ENCODE peak calls at places on chromosomes 12 and 14, in six cellular contexts. E, D, F, J, H and O are unnamed samples.

GRCh38 chr12:53623526-53623925 is 2.7 kb downstream of the ATF7 start:
- DNase-seq in E (peak; percentile 62), D (peak; percentile 66), F (no peak), J (peak; percentile 70), H (no peak), O (no peak)

GRCh38 chr12:119988788-119989618 is at the start of gene BICDL1:
- DNase-seq in E (peak; percentile 98), D (peak; percentile 23), F (peak; percentile 82), J (peak; percentile 20), H (peak; percentile 96), O (peak; percentile 77)

GRCh38 chr12:113427882-113428281 is 5.7 kb downstream of the SDSL start:
- DNase-seq in E (no peak), D (no peak), F (no peak), J (no peak), H (no peak), O (no peak)

GRCh38 chr12:115144425-115144824 is 460.4 kb upstream of the TBX3 start:
- DNase-seq in E (peak; percentile 14), D (no peak), F (no peak), J (no peak), H (no peak), O (no peak)

GRCh38 chr12:55705802-55706402 is 1.8 kb downstream of the ITGA7 start:
- DNase-seq in E (no peak), D (no peak), F (peak; percentile 41), J (no peak), H (no peak), O (no peak)

GRCh38 chr14:87894920-87895319 is 98.1 kb downstream of the GALC start:
- DNase-seq in E (no peak), D (no peak), F (no peak), J (no peak), H (no peak), O (no peak)

GRCh38 chr12:97306121-97306520 is 156.5 kb upstream of the RMST start:
- DNase-seq in E (no peak), D (no peak), F (no peak), J (no peak), H (no peak), O (no peak)

GRCh38 chr12:33437598-33437997 is 2.0 kb downstream of the SYT10 start:
- DNase-seq in E (no peak), D (no peak), F (no peak), J (no peak), H (no peak), O (no peak)

GRCh38 chr12:76199808-76200207 is 115.3 kb upstream of the NAP1L1 start:
- DNase-seq in E (peak; percentile 11), D (peak; percentile 89), F (no peak), J (peak; percentile 95), H (no peak), O (no peak)

GRCh38 chr14:77022219-77022852 is 6.2 kb downstream of the IRF2BPL start:
- DNase-seq in E (no peak), D (no peak), F (no peak), J (no peak), H (peak; percentile 4), O (no peak)

GRCh38 chr12:106223485-106224391 is 24.1 kb downstream of the CKAP4 start:
- DNase-seq in E (peak; percentile 45), D (peak; percentile 54), F (peak; percentile 90), J (peak; percentile 61), H (peak; percentile 89), O (peak; percentile 75)

GRCh38 chr14:38039526-38039925 is 168.2 kb upstream of the SSTR1 start:
- DNase-seq in E (no peak), D (peak; percentile 11), F (no peak), J (peak; percentile 51), H (peak; percentile 3), O (no peak)

GRCh38 chr14:49702725-49703124 is 9.8 kb downstream of the KLHDC1 start:
- DNase-seq in E (no peak), D (no peak), F (no peak), J (no peak), H (no peak), O (no peak)

GRCh38 chr14:88998027-88998426 is 173.6 kb downstream of the TTC8 start:
- DNase-seq in E (no peak), D (no peak), F (no peak), J (no peak), H (no peak), O (no peak)

GRCh38 chr12:54375258-54375579 is 9.3 kb downstream of the ZNF385A start:
- DNase-seq in E (no peak), D (no peak), F (no peak), J (no peak), H (no peak), O (no peak)

GRCh38 chr12:111063296-111064026 is 143.1 kb upstream of the MYL2 start:
- DNase-seq in E (no peak), D (no peak), F (peak; percentile 72), J (no peak), H (peak; percentile 99), O (no peak)

GRCh38 chr12:11718105-11718504 is 68.6 kb downstream of the ETV6 start:
- DNase-seq in E (no peak), D (no peak), F (no peak), J (no peak), H (no peak), O (no peak)

GRCh38 chr12:80262372-80263170 is 163.2 kb downstream of the OTOGL start:
- DNase-seq in E (no peak), D (peak; percentile 26), F (no peak), J (no peak), H (peak; percentile 23), O (no peak)

GRCh38 chr14:68306934-68307758 is 485.7 kb downstream of the ZFP36L1 start:
- DNase-seq in E (no peak), D (peak; percentile 51), F (no peak), J (peak; percentile 90), H (peak; percentile 84), O (no peak)

GRCh38 chr12:26126340-26127284 is 1.8 kb upstream of the BHLHE41 start:
- DNase-seq in E (peak; percentile 89), D (peak; percentile 80), F (peak; percentile 78), J (peak; percentile 76), H (peak; percentile 94), O (peak; percentile 80)

GRCh38 chr12:109736552-109737108 is 23.0 kb downstream of the FAM222A start:
- DNase-seq in E (no peak), D (peak; percentile 53), F (no peak), J (peak; percentile 42), H (no peak), O (peak; percentile 83)

GRCh38 chr12:3964404-3964803 is 91.2 kb upstream of the PARP11 start:
- DNase-seq in E (no peak), D (no peak), F (peak; percentile 26), J (no peak), H (no peak), O (peak; percentile 21)

GRCh38 chr12:111093428-111094142 is 173.2 kb upstream of the MYL2 start:
- DNase-seq in E (no peak), D (no peak), F (no peak), J (no peak), H (no peak), O (no peak)

GRCh38 chr12:74984631-74985030 is 225.0 kb downstream of the KCNC2 start:
- DNase-seq in E (no peak), D (no peak), F (no peak), J (no peak), H (no peak), O (no peak)

GRCh38 chr12:4821000-4821399 is 88.7 kb upstream of the KCNA1 start:
- DNase-seq in E (no peak), D (no peak), F (no peak), J (no peak), H (no peak), O (no peak)

GRCh38 chr12:57063991-57064725 is 14.2 kb upstream of the MYO1A start:
- DNase-seq in E (peak; percentile 21), D (peak; percentile 41), F (no peak), J (no peak), H (no peak), O (no peak)

GRCh38 chr12:108980831-108981618 is 39.8 kb downstream of the SVOP start:
- DNase-seq in E (no peak), D (peak; percentile 32), F (no peak), J (no peak), H (no peak), O (no peak)

GRCh38 chr14:103023881-103024473 is 33.4 kb downstream of the CDC42BPB start:
- DNase-seq in E (no peak), D (peak; percentile 91), F (no peak), J (peak; percentile 57), H (peak; percentile 51), O (no peak)

GRCh38 chr12:45646851-45647581 is 82.5 kb upstream of the ARID2 start:
- DNase-seq in E (no peak), D (no peak), F (no peak), J (no peak), H (no peak), O (no peak)

GRCh38 chr14:100256339-100256895 is 17.5 kb downstream of the YY1 start:
- DNase-seq in E (no peak), D (no peak), F (no peak), J (no peak), H (no peak), O (no peak)

GRCh38 chr14:61388173-61388975 is 67.0 kb downstream of the PRKCH start:
- DNase-seq in E (peak; percentile 94), D (no peak), F (no peak), J (no peak), H (peak; percentile 90), O (no peak)

GRCh38 chr12:388547-389137 is 478 bp downstream of the KDM5A start:
- DNase-seq in E (peak; percentile 39), D (peak; percentile 30), F (peak; percentile 33), J (peak; percentile 19), H (peak; percentile 15), O (no peak)

GRCh38 chr12:27076930-27077329 is 5.4 kb downstream of the C12orf71 start:
- DNase-seq in E (peak; percentile 81), D (peak; percentile 7), F (no peak), J (no peak), H (peak; percentile 97), O (no peak)

GRCh38 chr12:100445081-100445481 is 28.6 kb upstream of the NR1H4 start:
- DNase-seq in E (no peak), D (no peak), F (no peak), J (no peak), H (no peak), O (no peak)

GRCh38 chr14:87108726-87109125 is 884.3 kb downstream of the GALC start:
- DNase-seq in E (peak; percentile 37), D (peak; percentile 84), F (no peak), J (peak; percentile 73), H (no peak), O (no peak)

GRCh38 chr14:66206554-66206953 is 279.6 kb upstream of the CCDC196 start:
- DNase-seq in E (no peak), D (no peak), F (no peak), J (no peak), H (no peak), O (no peak)
- H3K9me3 ChIP-seq in E (peaks cover 6% of the 10 kb centered on the region), D (peaks cover 5% of the 10 kb centered on the region), F (no peaks in the 10 kb centered on the region), J (no peaks in the 10 kb centered on the region), H (no peaks in the 10 kb centered on the region), O (peaks cover 2% of the 10 kb centered on the region)

GRCh38 chr12:49223122-49223521 is 34.2 kb upstream of the TUBA1A start:
- DNase-seq in E (no peak), D (no peak), F (no peak), J (no peak), H (no peak), O (no peak)
- H3K4me2 ChIP-seq in E (peak overlapping the region; percentile 20), D (peak overlapping the region; percentile 87), F (no peak overlapping the region), J (peak overlapping the region; percentile 84), H (no peak overlapping the region), O (no peak overlapping the region)

GRCh38 chr12:132294121-132295034 is 35.0 kb downstream of the GALNT9 start:
- DNase-seq in E (no peak), D (no peak), F (no peak), J (no peak), H (no peak), O (no peak)
- H3K9me3 ChIP-seq in E (peaks cover 49% of the 10 kb centered on the region), D (peaks cover 22% of the 10 kb centered on the region), F (peaks cover 4% of the 10 kb centered on the region), J (no peaks in the 10 kb centered on the region), H (no peaks in the 10 kb centered on the region), O (no peaks in the 10 kb centered on the region)

GRCh38 chr12:50248883-50249282 is 34.4 kb downstream of the LIMA1 start:
- DNase-seq in E (no peak), D (no peak), F (no peak), J (no peak), H (no peak), O (no peak)
- H3K4me2 ChIP-seq in E (no peak overlapping the region), D (no peak overlapping the region), F (peak overlapping the region; percentile 42), J (no peak overlapping the region), H (peak overlapping the region; percentile 3), O (no peak overlapping the region)